ENCODE peak calls at places on chromosomes 16 and 17, in six cellular contexts. F is left ventricle myocardium inferior, P is heart right ventricle, X is cardiac muscle cell, E is uterus, W is transverse colon. H is an unnamed sample. For H3K36me3 and H3K27me3, the result is how much of the 10 kb centered on the place peaks cover.

GRCh38 chr17:62656446-62656845 is 29.0 kb downstream of the MRC2 start:
- DNase-seq in F (no peak), P (no peak), X (no peak), E (no peak), W (no peak), H (no peak)

GRCh38 chr16:48393843-48394703 is 8.9 kb upstream of the SIAH1 start:
- DNase-seq in F (no peak), P (no peak), X (peak), E (peak), W (no peak), H (peak)

GRCh38 chr16:68364601-68364998 is 53.8 kb downstream of the PRMT7 start:
- DNase-seq in F (no peak), P (no peak), X (peak), E (no peak), W (no peak), H (no peak)

GRCh38 chr16:31916056-31916488 is 42.5 kb downstream of the ZNF267 start:
- DNase-seq in F (no peak), P (no peak), X (no peak), E (no peak), W (no peak), H (no peak)

GRCh38 chr17:59287452-59287851 is 44.0 kb upstream of the YPEL2 start:
- DNase-seq in F (no peak), P (no peak), X (peak), E (no peak), W (no peak), H (no peak)

GRCh38 chr17:3792481-3792880 is 8.5 kb downstream of the ITGAE start:
- DNase-seq in F (no peak), P (no peak), X (no peak), E (no peak), W (no peak), H (no peak)

GRCh38 chr17:73197141-73197540 is 4.3 kb downstream of the COG1 start:
- DNase-seq in F (no peak), P (no peak), X (no peak), E (no peak), W (no peak), H (no peak)

GRCh38 chr16:53061701-53062159 is 6.9 kb downstream of the CHD9 start:
- DNase-seq in F (peak), P (no peak), X (no peak), E (no peak), W (peak), H (no peak)

GRCh38 chr17:35900280-35900679 is 20.1 kb upstream of the CCL5 start:
- DNase-seq in F (no peak), P (no peak), X (no peak), E (no peak), W (no peak), H (no peak)

GRCh38 chr16:1211451-1212268 is 13.4 kb downstream of the TPSG1 start:
- DNase-seq in F (no peak), P (no peak), X (no peak), E (no peak), W (no peak), H (no peak)

GRCh38 chr16:2609827-2610470 is 72.1 kb downstream of the PDPK1 start:
- DNase-seq in F (no peak), P (no peak), X (no peak), E (no peak), W (no peak), H (no peak)

GRCh38 chr17:44297975-44298374 is 10.4 kb upstream of the RUNDC3A start:
- DNase-seq in F (no peak), P (no peak), X (no peak), E (no peak), W (no peak), H (no peak)

GRCh38 chr16:81861915-81862314 is 82.8 kb downstream of the PLCG2 start:
- DNase-seq in F (no peak), P (peak), X (no peak), E (no peak), W (no peak), H (no peak)

GRCh38 chr17:38711792-38712571 is 6.9 kb downstream of the MLLT6 start:
- DNase-seq in F (peak), P (no peak), X (no peak), E (no peak), W (no peak), H (no peak)

GRCh38 chr16:56426585-56426984 is 1.2 kb upstream of the AMFR start:
- DNase-seq in F (no peak), P (no peak), X (no peak), E (no peak), W (no peak), H (no peak)

GRCh38 chr17:72111374-72111773 is 9.4 kb upstream of the SOX9 start:
- DNase-seq in F (no peak), P (no peak), X (no peak), E (no peak), W (no peak), H (peak)

GRCh38 chr17:81648707-81649085 is 7.6 kb downstream of the PDE6G start:
- DNase-seq in F (no peak), P (no peak), X (no peak), E (no peak), W (no peak), H (no peak)

GRCh38 chr17:38451030-38451839 is 23.0 kb downstream of the ARHGAP23 start:
- DNase-seq in F (peak), P (peak), X (peak), E (no peak), W (no peak), H (no peak)

GRCh38 chr17:80265205-80266068 is 4.8 kb downstream of the RNF213 start:
- DNase-seq in F (no peak), P (no peak), X (no peak), E (no peak), W (no peak), H (no peak)

GRCh38 chr17:36496018-36496789 is 9.7 kb downstream of the ZNHIT3 start:
- DNase-seq in F (no peak), P (no peak), X (no peak), E (no peak), W (no peak), H (no peak)

GRCh38 chr17:47305302-47305923 is 18.3 kb upstream of the EFCAB13 start:
- DNase-seq in F (no peak), P (no peak), X (peak), E (no peak), W (no peak), H (no peak)

GRCh38 chr17:40023590-40024292 is 8.5 kb downstream of the CSF3 start:
- DNase-seq in F (peak), P (peak), X (peak), E (no peak), W (peak), H (no peak)

GRCh38 chr16:31880322-31880979 is 6.8 kb downstream of the ZNF267 start:
- DNase-seq in F (no peak), P (peak), X (peak), E (no peak), W (no peak), H (no peak)

GRCh38 chr17:74606050-74606449 is 14.0 kb upstream of the CD300LD start:
- DNase-seq in F (no peak), P (no peak), X (no peak), E (no peak), W (no peak), H (no peak)

GRCh38 chr17:1055751-1056645 is 59.1 kb downstream of the TIMM22 start:
- DNase-seq in F (peak), P (peak), X (peak), E (peak), W (peak), H (peak)

GRCh38 chr16:22220076-22220453 is 14.0 kb downstream of the EEF2K start:
- DNase-seq in F (peak), P (peak), X (peak), E (peak), W (peak), H (no peak)

GRCh38 chr17:42275527-42276358 is 448 bp downstream of the STAT5B start:
- DNase-seq in F (no peak), P (no peak), X (peak), E (peak), W (peak), H (no peak)

GRCh38 chr16:20430948-20431347 is 20.4 kb upstream of the ACSM2A start:
- DNase-seq in F (no peak), P (no peak), X (no peak), E (no peak), W (no peak), H (no peak)

GRCh38 chr16:88004391-88004790 is 53.2 kb downstream of the BANP start:
- DNase-seq in F (no peak), P (no peak), X (no peak), E (no peak), W (no peak), H (no peak)

GRCh38 chr17:4594406-4595349 is 10.3 kb downstream of the SMTNL2 start:
- DNase-seq in F (no peak), P (no peak), X (no peak), E (no peak), W (peak), H (no peak)

GRCh38 chr17:82246040-82246364 is 17.2 kb downstream of the SLC16A3 start:
- DNase-seq in F (no peak), P (no peak), X (no peak), E (no peak), W (no peak), H (no peak)

GRCh38 chr17:27523712-27524111 is 67.5 kb downstream of the KSR1 start:
- DNase-seq in F (no peak), P (no peak), X (no peak), E (no peak), W (no peak), H (no peak)

GRCh38 chr16:82037251-82037650 is 2.2 kb downstream of the HSD17B2 start:
- DNase-seq in F (no peak), P (no peak), X (no peak), E (no peak), W (no peak), H (no peak)

GRCh38 chr16:1614226-1615102 is 2.3 kb downstream of the CRAMP1 start:
- DNase-seq in F (no peak), P (peak), X (peak), E (peak), W (peak), H (peak)

GRCh38 chr17:78818932-78819331 is 21.7 kb downstream of the USP36 start:
- DNase-seq in F (no peak), P (no peak), X (peak), E (no peak), W (peak), H (no peak)
- H3K36me3 ChIP-seq in F (half or more), P (half or more), X (half or more), E (under half), W (under half), H (half or more)

GRCh38 chr17:34366051-34366450 is 3.0 kb upstream of the CCL1 start:
- DNase-seq in F (no peak), P (no peak), X (no peak), E (no peak), W (no peak), H (no peak)
- H3K27me3 ChIP-seq in F (half or more), P (under half), X (under half), E (under half), W (under half), H (under half)

GRCh38 chr16:59108374-59108773 is 374.3 kb upstream of the GOT2 start:
- DNase-seq in F (no peak), P (no peak), X (no peak), E (no peak), W (no peak), H (no peak)
- TF ChIP-seq CTCF in F (no peak), P (no peak), X (no peak), E (no peak), W (no peak), H (no peak)

GRCh38 chr16:24784121-24784520 is 54.7 kb downstream of the TNRC6A start:
- DNase-seq in F (no peak), P (no peak), X (no peak), E (no peak), W (no peak), H (no peak)

DNA sequence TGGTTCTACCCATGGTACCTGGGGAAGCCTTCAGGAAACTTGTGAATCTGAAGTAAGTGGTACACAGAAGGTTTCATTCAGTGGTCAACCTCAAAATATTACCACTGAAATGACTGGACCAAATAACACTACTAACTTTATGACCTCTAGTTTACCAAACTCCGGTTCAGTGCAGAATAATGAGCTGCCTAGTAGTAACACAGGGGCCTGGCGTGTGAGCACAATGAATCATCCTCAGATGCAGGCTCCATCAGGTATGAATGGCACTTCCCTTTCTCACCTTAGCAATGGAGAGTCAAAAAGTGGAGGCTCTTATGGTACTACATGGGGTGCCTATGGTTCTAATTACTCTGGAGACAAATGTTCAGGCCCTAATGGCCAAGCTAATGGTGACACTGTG is 55.9 kb upstream of the SLC5A11 start:
- DNase-seq in F (no peak), P (no peak), X (no peak), E (no peak), W (no peak), H (no peak)
- H3K36me3 ChIP-seq in F (half or more), P (half or more), X (under half), E (under half), W (under half), H (half or more)

GRCh38 chr16:86753399-86753798 is 175.1 kb downstream of the FOXL1 start:
- DNase-seq in F (no peak), P (no peak), X (no peak), E (no peak), W (no peak), H (no peak)
- H3K27me3 ChIP-seq in F (under half), P (under half), X (under half), E (under half), W (under half), H (under half)